ENCODE peak calls at places on chromosomes 16 and 17, in nine cellular contexts. One of them, this sample, is unnamed.

GRCh38 chr17:65230040-65230439 is 92.9 kb downstream of the RGS9 start:
- DNase-seq in activated naive CD8-positive, alpha-beta T cell treated with anti-CD3 and anti-CD28 coated beads, Interleukin-2, amount 50 U/mL, for 24 hours: no peak
- DNase-seq in cardiac fibroblast: peak
- DNase-seq in stimulated activated CD4-positive, alpha-beta T cell treated with anti-CD3 and anti-CD28 coated beads, Interleukin-15, amount 100 ng/mL, for 24 hours: no peak
- DNase-seq in hepatocyte: no peak
- DNase-seq in T-helper 2 cell: no peak
- DNase-seq in central memory CD4-positive, alpha-beta T cell: no peak
- DNase-seq in NCI-H1092: no peak
- DNase-seq in RPMI7951: no peak
- DNase-seq in this sample: no peak

GRCh38 chr16:85415196-85415988 is 197.7 kb upstream of the GSE1 start:
- DNase-seq in activated naive CD8-positive, alpha-beta T cell treated with anti-CD3 and anti-CD28 coated beads, Interleukin-2, amount 50 U/mL, for 24 hours: peak
- DNase-seq in cardiac fibroblast: no peak
- DNase-seq in stimulated activated CD4-positive, alpha-beta T cell treated with anti-CD3 and anti-CD28 coated beads, Interleukin-15, amount 100 ng/mL, for 24 hours: no peak
- DNase-seq in hepatocyte: no peak
- DNase-seq in T-helper 2 cell: no peak
- DNase-seq in central memory CD4-positive, alpha-beta T cell: no peak
- DNase-seq in NCI-H1092: no peak
- DNase-seq in RPMI7951: no peak
- DNase-seq in this sample: no peak

GRCh38 chr17:82239926-82240505 is 11.2 kb downstream of the SLC16A3 start:
- DNase-seq in activated naive CD8-positive, alpha-beta T cell treated with anti-CD3 and anti-CD28 coated beads, Interleukin-2, amount 50 U/mL, for 24 hours: no peak
- DNase-seq in cardiac fibroblast: peak
- DNase-seq in stimulated activated CD4-positive, alpha-beta T cell treated with anti-CD3 and anti-CD28 coated beads, Interleukin-15, amount 100 ng/mL, for 24 hours: no peak
- DNase-seq in hepatocyte: no peak
- DNase-seq in T-helper 2 cell: no peak
- DNase-seq in central memory CD4-positive, alpha-beta T cell: no peak
- DNase-seq in NCI-H1092: peak
- DNase-seq in RPMI7951: no peak
- DNase-seq in this sample: no peak

GRCh38 chr17:81815646-81815985 is 11.7 kb downstream of the GCGR start:
- DNase-seq in activated naive CD8-positive, alpha-beta T cell treated with anti-CD3 and anti-CD28 coated beads, Interleukin-2, amount 50 U/mL, for 24 hours: no peak
- DNase-seq in cardiac fibroblast: no peak
- DNase-seq in stimulated activated CD4-positive, alpha-beta T cell treated with anti-CD3 and anti-CD28 coated beads, Interleukin-15, amount 100 ng/mL, for 24 hours: no peak
- DNase-seq in hepatocyte: no peak
- DNase-seq in T-helper 2 cell: no peak
- DNase-seq in central memory CD4-positive, alpha-beta T cell: no peak
- DNase-seq in NCI-H1092: no peak
- DNase-seq in RPMI7951: no peak
- DNase-seq in this sample: no peak

GRCh38 chr17:28475151-28475900 is 1.9 kb downstream of the SLC13A2 start:
- DNase-seq in activated naive CD8-positive, alpha-beta T cell treated with anti-CD3 and anti-CD28 coated beads, Interleukin-2, amount 50 U/mL, for 24 hours: no peak
- DNase-seq in cardiac fibroblast: no peak
- DNase-seq in stimulated activated CD4-positive, alpha-beta T cell treated with anti-CD3 and anti-CD28 coated beads, Interleukin-15, amount 100 ng/mL, for 24 hours: no peak
- DNase-seq in hepatocyte: peak
- DNase-seq in T-helper 2 cell: no peak
- DNase-seq in central memory CD4-positive, alpha-beta T cell: no peak
- DNase-seq in NCI-H1092: no peak
- DNase-seq in RPMI7951: no peak
- DNase-seq in this sample: no peak

GRCh38 chr16:80711406-80711805 is 93.0 kb downstream of the CDYL2 start:
- DNase-seq in activated naive CD8-positive, alpha-beta T cell treated with anti-CD3 and anti-CD28 coated beads, Interleukin-2, amount 50 U/mL, for 24 hours: no peak
- DNase-seq in cardiac fibroblast: no peak
- DNase-seq in stimulated activated CD4-positive, alpha-beta T cell treated with anti-CD3 and anti-CD28 coated beads, Interleukin-15, amount 100 ng/mL, for 24 hours: no peak
- DNase-seq in hepatocyte: no peak
- DNase-seq in T-helper 2 cell: no peak
- DNase-seq in central memory CD4-positive, alpha-beta T cell: no peak
- DNase-seq in NCI-H1092: no peak
- DNase-seq in RPMI7951: no peak
- DNase-seq in this sample: no peak

GRCh38 chr16:19601083-19601976 is 45.8 kb downstream of the VPS35L start:
- DNase-seq in activated naive CD8-positive, alpha-beta T cell treated with anti-CD3 and anti-CD28 coated beads, Interleukin-2, amount 50 U/mL, for 24 hours: peak
- DNase-seq in cardiac fibroblast: peak
- DNase-seq in stimulated activated CD4-positive, alpha-beta T cell treated with anti-CD3 and anti-CD28 coated beads, Interleukin-15, amount 100 ng/mL, for 24 hours: peak
- DNase-seq in hepatocyte: peak
- DNase-seq in T-helper 2 cell: no peak
- DNase-seq in central memory CD4-positive, alpha-beta T cell: peak
- DNase-seq in NCI-H1092: no peak
- DNase-seq in RPMI7951: peak
- DNase-seq in this sample: peak

GRCh38 chr16:15581127-15581815 is 61.7 kb downstream of the MARF1 start:
- DNase-seq in activated naive CD8-positive, alpha-beta T cell treated with anti-CD3 and anti-CD28 coated beads, Interleukin-2, amount 50 U/mL, for 24 hours: no peak
- DNase-seq in cardiac fibroblast: no peak
- DNase-seq in stimulated activated CD4-positive, alpha-beta T cell treated with anti-CD3 and anti-CD28 coated beads, Interleukin-15, amount 100 ng/mL, for 24 hours: no peak
- DNase-seq in hepatocyte: no peak
- DNase-seq in T-helper 2 cell: no peak
- DNase-seq in central memory CD4-positive, alpha-beta T cell: no peak
- DNase-seq in NCI-H1092: no peak
- DNase-seq in RPMI7951: no peak
- DNase-seq in this sample: no peak

GRCh38 chr17:73988110-73988509 is 215.4 kb upstream of the RPL38 start:
- DNase-seq in activated naive CD8-positive, alpha-beta T cell treated with anti-CD3 and anti-CD28 coated beads, Interleukin-2, amount 50 U/mL, for 24 hours: no peak
- DNase-seq in cardiac fibroblast: no peak
- DNase-seq in stimulated activated CD4-positive, alpha-beta T cell treated with anti-CD3 and anti-CD28 coated beads, Interleukin-15, amount 100 ng/mL, for 24 hours: no peak
- DNase-seq in hepatocyte: no peak
- DNase-seq in T-helper 2 cell: no peak
- DNase-seq in central memory CD4-positive, alpha-beta T cell: no peak
- DNase-seq in NCI-H1092: no peak
- DNase-seq in RPMI7951: no peak
- DNase-seq in this sample: no peak

GRCh38 chr16:11797957-11798299 is 870 bp upstream of the ZC3H7A start:
- DNase-seq in activated naive CD8-positive, alpha-beta T cell treated with anti-CD3 and anti-CD28 coated beads, Interleukin-2, amount 50 U/mL, for 24 hours: peak
- DNase-seq in cardiac fibroblast: peak
- DNase-seq in stimulated activated CD4-positive, alpha-beta T cell treated with anti-CD3 and anti-CD28 coated beads, Interleukin-15, amount 100 ng/mL, for 24 hours: peak
- DNase-seq in hepatocyte: no peak
- DNase-seq in T-helper 2 cell: no peak
- DNase-seq in central memory CD4-positive, alpha-beta T cell: no peak
- DNase-seq in NCI-H1092: no peak
- DNase-seq in RPMI7951: no peak
- DNase-seq in this sample: peak

GRCh38 chr17:45910667-45911066 is 16.3 kb downstream of the MAPT start:
- DNase-seq in activated naive CD8-positive, alpha-beta T cell treated with anti-CD3 and anti-CD28 coated beads, Interleukin-2, amount 50 U/mL, for 24 hours: no peak
- DNase-seq in cardiac fibroblast: no peak
- DNase-seq in stimulated activated CD4-positive, alpha-beta T cell treated with anti-CD3 and anti-CD28 coated beads, Interleukin-15, amount 100 ng/mL, for 24 hours: no peak
- DNase-seq in hepatocyte: no peak
- DNase-seq in T-helper 2 cell: no peak
- DNase-seq in central memory CD4-positive, alpha-beta T cell: no peak
- DNase-seq in NCI-H1092: no peak
- DNase-seq in RPMI7951: no peak
- DNase-seq in this sample: no peak

GRCh38 chr17:66684716-66685115 is 150.2 kb upstream of the CACNG5 start:
- DNase-seq in activated naive CD8-positive, alpha-beta T cell treated with anti-CD3 and anti-CD28 coated beads, Interleukin-2, amount 50 U/mL, for 24 hours: no peak
- DNase-seq in cardiac fibroblast: no peak
- DNase-seq in stimulated activated CD4-positive, alpha-beta T cell treated with anti-CD3 and anti-CD28 coated beads, Interleukin-15, amount 100 ng/mL, for 24 hours: no peak
- DNase-seq in hepatocyte: no peak
- DNase-seq in T-helper 2 cell: no peak
- DNase-seq in central memory CD4-positive, alpha-beta T cell: no peak
- DNase-seq in NCI-H1092: no peak
- DNase-seq in RPMI7951: no peak
- DNase-seq in this sample: no peak

GRCh38 chr16:875182-876040 is 74.9 kb upstream of the GNG13 start:
- DNase-seq in activated naive CD8-positive, alpha-beta T cell treated with anti-CD3 and anti-CD28 coated beads, Interleukin-2, amount 50 U/mL, for 24 hours: no peak
- DNase-seq in cardiac fibroblast: no peak
- DNase-seq in stimulated activated CD4-positive, alpha-beta T cell treated with anti-CD3 and anti-CD28 coated beads, Interleukin-15, amount 100 ng/mL, for 24 hours: no peak
- DNase-seq in hepatocyte: no peak
- DNase-seq in T-helper 2 cell: no peak
- DNase-seq in central memory CD4-positive, alpha-beta T cell: no peak
- DNase-seq in NCI-H1092: no peak
- DNase-seq in RPMI7951: no peak
- DNase-seq in this sample: no peak

GRCh38 chr16:83606486-83607030 is 201.2 kb upstream of the HSBP1 start:
- DNase-seq in activated naive CD8-positive, alpha-beta T cell treated with anti-CD3 and anti-CD28 coated beads, Interleukin-2, amount 50 U/mL, for 24 hours: no peak
- DNase-seq in cardiac fibroblast: no peak
- DNase-seq in stimulated activated CD4-positive, alpha-beta T cell treated with anti-CD3 and anti-CD28 coated beads, Interleukin-15, amount 100 ng/mL, for 24 hours: no peak
- DNase-seq in hepatocyte: peak
- DNase-seq in T-helper 2 cell: no peak
- DNase-seq in central memory CD4-positive, alpha-beta T cell: no peak
- DNase-seq in NCI-H1092: no peak
- DNase-seq in RPMI7951: no peak
- DNase-seq in this sample: no peak

GRCh38 chr17:39640493-39641118 is 3.7 kb downstream of the STARD3 start:
- DNase-seq in activated naive CD8-positive, alpha-beta T cell treated with anti-CD3 and anti-CD28 coated beads, Interleukin-2, amount 50 U/mL, for 24 hours: no peak
- DNase-seq in cardiac fibroblast: no peak
- DNase-seq in stimulated activated CD4-positive, alpha-beta T cell treated with anti-CD3 and anti-CD28 coated beads, Interleukin-15, amount 100 ng/mL, for 24 hours: no peak
- DNase-seq in hepatocyte: no peak
- DNase-seq in T-helper 2 cell: no peak
- DNase-seq in central memory CD4-positive, alpha-beta T cell: no peak
- DNase-seq in NCI-H1092: no peak
- DNase-seq in RPMI7951: no peak
- DNase-seq in this sample: no peak

GRCh38 chr16:3212567-3212966 is 22.4 kb downstream of the ZNF200 start:
- DNase-seq in activated naive CD8-positive, alpha-beta T cell treated with anti-CD3 and anti-CD28 coated beads, Interleukin-2, amount 50 U/mL, for 24 hours: no peak
- DNase-seq in cardiac fibroblast: no peak
- DNase-seq in stimulated activated CD4-positive, alpha-beta T cell treated with anti-CD3 and anti-CD28 coated beads, Interleukin-15, amount 100 ng/mL, for 24 hours: no peak
- DNase-seq in hepatocyte: no peak
- DNase-seq in T-helper 2 cell: no peak
- DNase-seq in central memory CD4-positive, alpha-beta T cell: no peak
- DNase-seq in NCI-H1092: no peak
- DNase-seq in RPMI7951: no peak
- DNase-seq in this sample: no peak

GRCh38 chr16:87824016-87824990 is 45.0 kb downstream of the SLC7A5 start:
- DNase-seq in activated naive CD8-positive, alpha-beta T cell treated with anti-CD3 and anti-CD28 coated beads, Interleukin-2, amount 50 U/mL, for 24 hours: no peak
- DNase-seq in cardiac fibroblast: no peak
- DNase-seq in stimulated activated CD4-positive, alpha-beta T cell treated with anti-CD3 and anti-CD28 coated beads, Interleukin-15, amount 100 ng/mL, for 24 hours: no peak
- DNase-seq in hepatocyte: no peak
- DNase-seq in T-helper 2 cell: no peak
- DNase-seq in central memory CD4-positive, alpha-beta T cell: no peak
- DNase-seq in NCI-H1092: no peak
- DNase-seq in RPMI7951: no peak
- DNase-seq in this sample: no peak

GRCh38 chr16:74448990-74449389 is 27.7 kb upstream of the CLEC18B start:
- DNase-seq in activated naive CD8-positive, alpha-beta T cell treated with anti-CD3 and anti-CD28 coated beads, Interleukin-2, amount 50 U/mL, for 24 hours: no peak
- DNase-seq in cardiac fibroblast: peak
- DNase-seq in stimulated activated CD4-positive, alpha-beta T cell treated with anti-CD3 and anti-CD28 coated beads, Interleukin-15, amount 100 ng/mL, for 24 hours: no peak
- DNase-seq in hepatocyte: peak
- DNase-seq in T-helper 2 cell: no peak
- DNase-seq in central memory CD4-positive, alpha-beta T cell: no peak
- DNase-seq in NCI-H1092: no peak
- DNase-seq in RPMI7951: peak
- DNase-seq in this sample: peak

GRCh38 chr16:57530104-57530522 is 6.3 kb downstream of the CCDC102A start:
- DNase-seq in activated naive CD8-positive, alpha-beta T cell treated with anti-CD3 and anti-CD28 coated beads, Interleukin-2, amount 50 U/mL, for 24 hours: peak
- DNase-seq in cardiac fibroblast: peak
- DNase-seq in stimulated activated CD4-positive, alpha-beta T cell treated with anti-CD3 and anti-CD28 coated beads, Interleukin-15, amount 100 ng/mL, for 24 hours: peak
- DNase-seq in hepatocyte: peak
- DNase-seq in T-helper 2 cell: peak
- DNase-seq in central memory CD4-positive, alpha-beta T cell: peak
- DNase-seq in NCI-H1092: no peak
- DNase-seq in RPMI7951: peak
- DNase-seq in this sample: peak

GRCh38 chr16:57260294-57260929 is 15.4 kb downstream of the ARL2BP start:
- DNase-seq in activated naive CD8-positive, alpha-beta T cell treated with anti-CD3 and anti-CD28 coated beads, Interleukin-2, amount 50 U/mL, for 24 hours: peak
- DNase-seq in cardiac fibroblast: peak
- DNase-seq in stimulated activated CD4-positive, alpha-beta T cell treated with anti-CD3 and anti-CD28 coated beads, Interleukin-15, amount 100 ng/mL, for 24 hours: peak
- DNase-seq in hepatocyte: peak
- DNase-seq in T-helper 2 cell: no peak
- DNase-seq in central memory CD4-positive, alpha-beta T cell: no peak
- DNase-seq in NCI-H1092: no peak
- DNase-seq in RPMI7951: peak
- DNase-seq in this sample: peak

GRCh38 chr17:50396261-50397110 is 837 bp downstream of the LRRC59 start:
- DNase-seq in activated naive CD8-positive, alpha-beta T cell treated with anti-CD3 and anti-CD28 coated beads, Interleukin-2, amount 50 U/mL, for 24 hours: peak
- DNase-seq in cardiac fibroblast: peak
- DNase-seq in stimulated activated CD4-positive, alpha-beta T cell treated with anti-CD3 and anti-CD28 coated beads, Interleukin-15, amount 100 ng/mL, for 24 hours: peak
- DNase-seq in hepatocyte: peak
- DNase-seq in T-helper 2 cell: no peak
- DNase-seq in central memory CD4-positive, alpha-beta T cell: no peak
- DNase-seq in NCI-H1092: no peak
- DNase-seq in RPMI7951: peak
- DNase-seq in this sample: peak

GRCh38 chr17:13671341-13671740 is 69.6 kb upstream of the HS3ST3A1 start:
- DNase-seq in activated naive CD8-positive, alpha-beta T cell treated with anti-CD3 and anti-CD28 coated beads, Interleukin-2, amount 50 U/mL, for 24 hours: no peak
- DNase-seq in cardiac fibroblast: no peak
- DNase-seq in stimulated activated CD4-positive, alpha-beta T cell treated with anti-CD3 and anti-CD28 coated beads, Interleukin-15, amount 100 ng/mL, for 24 hours: no peak
- DNase-seq in hepatocyte: no peak
- DNase-seq in T-helper 2 cell: no peak
- DNase-seq in central memory CD4-positive, alpha-beta T cell: no peak
- DNase-seq in NCI-H1092: no peak
- DNase-seq in RPMI7951: peak
- DNase-seq in this sample: no peak

GRCh38 chr17:43829738-43830137 is 3.2 kb downstream of the MPP3 start:
- DNase-seq in activated naive CD8-positive, alpha-beta T cell treated with anti-CD3 and anti-CD28 coated beads, Interleukin-2, amount 50 U/mL, for 24 hours: no peak
- DNase-seq in cardiac fibroblast: no peak
- DNase-seq in stimulated activated CD4-positive, alpha-beta T cell treated with anti-CD3 and anti-CD28 coated beads, Interleukin-15, amount 100 ng/mL, for 24 hours: no peak
- DNase-seq in hepatocyte: no peak
- DNase-seq in T-helper 2 cell: no peak
- DNase-seq in central memory CD4-positive, alpha-beta T cell: no peak
- DNase-seq in NCI-H1092: no peak
- DNase-seq in RPMI7951: no peak
- DNase-seq in this sample: no peak